ENCODE peak calls at places on chromosomes 12 and 14, in five cellular contexts. One of them, this sample, is unnamed.
A peak's percentile ranks its signal among the peaks of the same experiment; 100 is the strongest.

GRCh38 chr14:68466491-68466977 is 326.3 kb downstream of the ZFP36L1 start:
- DNase-seq in astrocyte of the spinal cord: peak; percentile 85
- DNase-seq in esophagus muscularis mucosa: peak; percentile 91
- DNase-seq in GM12865: no peak
- DNase-seq in bronchial epithelial cell: peak; percentile 97
- DNase-seq in this sample: peak; percentile 97

GRCh38 chr14:94924189-94924588 is 154.3 kb upstream of the GSC start:
- DNase-seq in esophagus muscularis mucosa: no peak
- DNase-seq in bronchial epithelial cell: peak; percentile 39
- DNase-seq in GM12865: no peak
- DNase-seq in astrocyte of the spinal cord: no peak
- DNase-seq in this sample: no peak

GRCh38 chr14:34699873-34700621 is 14.3 kb downstream of the CFL2 start:
- DNase-seq in GM12865: no peak
- DNase-seq in bronchial epithelial cell: peak; percentile 97
- DNase-seq in esophagus muscularis mucosa: no peak
- DNase-seq in astrocyte of the spinal cord: peak; percentile 89
- DNase-seq in this sample: peak; percentile 94

GRCh38 chr14:67228325-67228984 is 12.8 kb upstream of the PALS1 start:
- DNase-seq in esophagus muscularis mucosa: no peak
- DNase-seq in GM12865: no peak
- DNase-seq in bronchial epithelial cell: peak; percentile 31
- DNase-seq in astrocyte of the spinal cord: peak; percentile 26
- DNase-seq in this sample: peak; percentile 25

GRCh38 chr12:30796508-30796780 is 41.7 kb upstream of the CAPRIN2 start:
- DNase-seq in bronchial epithelial cell: no peak
- DNase-seq in esophagus muscularis mucosa: no peak
- DNase-seq in astrocyte of the spinal cord: peak; percentile 81
- DNase-seq in GM12865: no peak
- DNase-seq in this sample: peak; percentile 46

GRCh38 chr14:81269100-81269978 is 48.6 kb upstream of the GTF2A1 start:
- DNase-seq in bronchial epithelial cell: peak; percentile 67
- DNase-seq in astrocyte of the spinal cord: peak; percentile 68
- DNase-seq in esophagus muscularis mucosa: no peak
- DNase-seq in GM12865: peak; percentile 57
- DNase-seq in this sample: peak; percentile 66

GRCh38 chr14:76125506-76125905 is 26.2 kb upstream of the GPATCH2L start:
- DNase-seq in esophagus muscularis mucosa: no peak
- DNase-seq in astrocyte of the spinal cord: no peak
- DNase-seq in bronchial epithelial cell: no peak
- DNase-seq in GM12865: no peak
- DNase-seq in this sample: no peak

GRCh38 chr12:21637985-21638891 is 19.4 kb downstream of the LDHB start:
- DNase-seq in esophagus muscularis mucosa: no peak
- DNase-seq in bronchial epithelial cell: no peak
- DNase-seq in astrocyte of the spinal cord: peak; percentile 20
- DNase-seq in GM12865: no peak
- DNase-seq in this sample: no peak

GRCh38 chr12:77488041-77488620 is 342.6 kb upstream of the NAV3 start:
- DNase-seq in esophagus muscularis mucosa: no peak
- DNase-seq in GM12865: no peak
- DNase-seq in bronchial epithelial cell: no peak
- DNase-seq in astrocyte of the spinal cord: peak; percentile 66
- DNase-seq in this sample: peak; percentile 91

GRCh38 chr14:73633517-73634332 is 11.1 kb upstream of the DNAL1 start:
- DNase-seq in GM12865: peak; percentile 82
- DNase-seq in astrocyte of the spinal cord: peak; percentile 77
- DNase-seq in esophagus muscularis mucosa: peak; percentile 93
- DNase-seq in bronchial epithelial cell: peak; percentile 50
- DNase-seq in this sample: peak; percentile 65

GRCh38 chr12:55700255-55701018 is 7.3 kb downstream of the ITGA7 start:
- DNase-seq in astrocyte of the spinal cord: no peak
- DNase-seq in esophagus muscularis mucosa: no peak
- DNase-seq in bronchial epithelial cell: peak; percentile 35
- DNase-seq in GM12865: no peak
- DNase-seq in this sample: peak; percentile 30

GRCh38 chr14:35687335-35687939 is 121.7 kb downstream of the RALGAPA1 start:
- DNase-seq in astrocyte of the spinal cord: peak; percentile 65
- DNase-seq in GM12865: peak; percentile 72
- DNase-seq in bronchial epithelial cell: peak; percentile 61
- DNase-seq in esophagus muscularis mucosa: no peak
- DNase-seq in this sample: peak; percentile 46

GRCh38 chr12:78697817-78698415 is 166.7 kb upstream of the SYT1 start:
- DNase-seq in GM12865: no peak
- DNase-seq in bronchial epithelial cell: peak; percentile 85
- DNase-seq in esophagus muscularis mucosa: no peak
- DNase-seq in astrocyte of the spinal cord: no peak
- DNase-seq in this sample: no peak

GRCh38 chr14:103558071-103558882 is 4.2 kb downstream of the BAG5 start:
- DNase-seq in bronchial epithelial cell: no peak
- DNase-seq in esophagus muscularis mucosa: no peak
- DNase-seq in astrocyte of the spinal cord: peak; percentile 70
- DNase-seq in GM12865: no peak
- DNase-seq in this sample: peak; percentile 83

GRCh38 chr14:51283402-51283825 is 43.4 kb downstream of the TMX1 start:
- DNase-seq in esophagus muscularis mucosa: no peak
- DNase-seq in GM12865: peak; percentile 55
- DNase-seq in bronchial epithelial cell: peak; percentile 94
- DNase-seq in astrocyte of the spinal cord: peak; percentile 95
- DNase-seq in this sample: peak; percentile 92

GRCh38 chr12:20404576-20405346 is 36.4 kb downstream of the PDE3A start:
- DNase-seq in astrocyte of the spinal cord: peak; percentile 22
- DNase-seq in bronchial epithelial cell: peak; percentile 72
- DNase-seq in GM12865: no peak
- DNase-seq in esophagus muscularis mucosa: no peak
- DNase-seq in this sample: no peak

GRCh38 chr12:65510584-65511050 is 232.1 kb downstream of the MSRB3 start:
- DNase-seq in GM12865: no peak
- DNase-seq in esophagus muscularis mucosa: no peak
- DNase-seq in bronchial epithelial cell: no peak
- DNase-seq in astrocyte of the spinal cord: peak; percentile 85
- DNase-seq in this sample: no peak

GRCh38 chr14:76918751-76919421 is 92.7 kb downstream of the LRRC74A start:
- DNase-seq in esophagus muscularis mucosa: peak; percentile 99
- DNase-seq in GM12865: no peak
- DNase-seq in astrocyte of the spinal cord: peak; percentile 99
- DNase-seq in bronchial epithelial cell: peak; percentile 96
- DNase-seq in this sample: peak; percentile 99

GRCh38 chr12:121875582-121875981 is 13.0 kb upstream of the PSMD9 start:
- DNase-seq in esophagus muscularis mucosa: no peak
- DNase-seq in bronchial epithelial cell: no peak
- DNase-seq in astrocyte of the spinal cord: no peak
- DNase-seq in GM12865: no peak
- DNase-seq in this sample: no peak

GRCh38 chr12:26275313-26276257 is 80.2 kb downstream of the SSPN start:
- DNase-seq in esophagus muscularis mucosa: no peak
- DNase-seq in GM12865: no peak
- DNase-seq in bronchial epithelial cell: peak; percentile 76
- DNase-seq in astrocyte of the spinal cord: peak; percentile 75
- DNase-seq in this sample: peak; percentile 53

GRCh38 chr12:127362121-127362520 is 904.8 kb upstream of the TMEM132C start:
- DNase-seq in esophagus muscularis mucosa: peak; percentile 81
- DNase-seq in GM12865: no peak
- DNase-seq in astrocyte of the spinal cord: no peak
- DNase-seq in bronchial epithelial cell: no peak
- DNase-seq in this sample: no peak

DNA sequence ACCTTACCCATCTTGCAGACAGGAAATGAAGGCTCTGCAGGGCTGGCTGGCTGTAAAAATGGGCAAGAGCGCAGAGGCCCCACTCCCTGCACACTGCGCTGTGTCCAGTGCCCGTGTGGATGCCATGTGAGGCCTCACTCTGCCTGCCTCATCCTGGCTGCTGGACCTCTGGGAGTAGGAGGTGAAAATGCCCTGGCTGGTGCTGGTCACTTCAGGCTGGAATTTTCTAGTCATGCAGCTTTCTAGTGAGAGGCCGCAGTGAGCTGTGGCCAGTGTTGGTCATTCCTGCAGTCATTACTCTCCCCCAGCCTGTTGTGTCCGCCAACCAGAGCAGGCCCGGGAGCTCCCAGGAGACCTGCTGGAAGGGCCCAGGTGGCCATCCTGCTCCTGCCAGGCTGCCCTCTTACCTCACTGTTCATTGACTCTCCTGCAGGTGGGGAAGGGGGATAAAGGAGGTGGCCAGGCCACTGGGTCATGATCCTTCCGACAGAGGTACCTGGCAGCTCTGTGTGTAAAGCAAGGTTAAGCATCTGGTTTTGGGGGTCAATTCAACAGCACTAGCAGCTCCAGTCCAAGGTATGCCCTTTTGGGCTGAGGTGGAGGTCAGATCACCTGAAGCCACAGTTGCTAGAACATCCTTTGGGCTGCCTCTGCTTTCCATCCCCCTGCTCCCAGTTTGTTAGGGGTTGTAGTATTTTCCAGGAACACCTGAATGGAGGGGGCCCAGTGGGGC is 39.8 kb downstream of the SH2B3 start:
- DNase-seq in astrocyte of the spinal cord: no peak
- DNase-seq in GM12865: peak; percentile 15
- DNase-seq in esophagus muscularis mucosa: peak; percentile 83
- DNase-seq in bronchial epithelial cell: no peak
- DNase-seq in this sample: no peak
- H3K4me3 ChIP-seq in astrocyte of the spinal cord: no peak overlapping the region
- H3K4me3 ChIP-seq in GM12865: peak overlapping the region; percentile 15
- H3K4me3 ChIP-seq in esophagus muscularis mucosa: no peak overlapping the region
- H3K4me3 ChIP-seq in bronchial epithelial cell: no peak overlapping the region
- H3K4me3 ChIP-seq in this sample: no peak overlapping the region

GRCh38 chr14:59540852-59541251 is 35.8 kb downstream of the CCDC175 start:
- DNase-seq in GM12865: no peak
- DNase-seq in esophagus muscularis mucosa: no peak
- DNase-seq in bronchial epithelial cell: no peak
- DNase-seq in astrocyte of the spinal cord: no peak
- DNase-seq in this sample: no peak
- H3K4me3 ChIP-seq in GM12865: no peak overlapping the region
- H3K4me3 ChIP-seq in esophagus muscularis mucosa: no peak overlapping the region
- H3K4me3 ChIP-seq in bronchial epithelial cell: no peak overlapping the region
- H3K4me3 ChIP-seq in astrocyte of the spinal cord: no peak overlapping the region
- H3K4me3 ChIP-seq in this sample: no peak overlapping the region

GRCh38 chr14:91377700-91378652 is 39.6 kb downstream of the CCDC88C start:
- DNase-seq in bronchial epithelial cell: no peak
- DNase-seq in astrocyte of the spinal cord: no peak
- DNase-seq in GM12865: peak; percentile 54
- DNase-seq in esophagus muscularis mucosa: no peak
- DNase-seq in this sample: peak; percentile 38
- H3K4me3 ChIP-seq in bronchial epithelial cell: no peak overlapping the region
- H3K4me3 ChIP-seq in astrocyte of the spinal cord: no peak overlapping the region
- H3K4me3 ChIP-seq in GM12865: no peak overlapping the region
- H3K4me3 ChIP-seq in esophagus muscularis mucosa: no peak overlapping the region
- H3K4me3 ChIP-seq in this sample: no peak overlapping the region

GRCh38 chr14:24095196-24096068 is 1.3 kb downstream of the PCK2 start:
- DNase-seq in bronchial epithelial cell: no peak
- DNase-seq in astrocyte of the spinal cord: peak; percentile 4
- DNase-seq in GM12865: peak; percentile 96
- DNase-seq in esophagus muscularis mucosa: no peak
- DNase-seq in this sample: peak; percentile 75
- H3K4me3 ChIP-seq in bronchial epithelial cell: peak overlapping the region; percentile 94
- H3K4me3 ChIP-seq in astrocyte of the spinal cord: peak overlapping the region; percentile 71
- H3K4me3 ChIP-seq in GM12865: peak overlapping the region; percentile 75
- H3K4me3 ChIP-seq in esophagus muscularis mucosa: peak overlapping the region; percentile 93
- H3K4me3 ChIP-seq in this sample: peak overlapping the region; percentile 95

This sample was measured in AG10803.